ENCODE peak calls at places on chromosomes 11 and 22, in four cellular contexts. X, B, C and I are unnamed samples.

GRCh38 chr11:119907122-119907933 is 178.3 kb upstream of the NECTIN1 start:
- DNase-seq in X (no peak), C (no peak), B (no peak), I (no peak)

GRCh38 chr22:24482586-24482985 is 12.5 kb upstream of the UPB1 start:
- DNase-seq in C (no peak), X (no peak), B (no peak), I (peak)

GRCh38 chr11:65571940-65572339 is 398 bp upstream of the FAM89B start:
- DNase-seq in X (peak), B (no peak), C (peak), I (peak)

GRCh38 chr11:105206633-105207032 is 67.1 kb upstream of the CARD18 start:
- DNase-seq in C (no peak), B (no peak), X (no peak), I (no peak)

GRCh38 chr11:104534268-104534667 is 364.0 kb downstream of the CASP12 start:
- DNase-seq in C (peak), B (no peak), X (no peak), I (peak)

GRCh38 chr22:27973851-27974250 is 54.8 kb upstream of the PITPNB start:
- DNase-seq in C (no peak), X (no peak), B (no peak), I (no peak)

GRCh38 chr11:2447951-2448650 is 3.3 kb downstream of the KCNQ1 start:
- DNase-seq in B (no peak), X (no peak), C (no peak), I (no peak)

GRCh38 chr22:23527971-23528740 is 51.9 kb downstream of the IGLL1 start:
- DNase-seq in C (no peak), B (no peak), X (no peak), I (no peak)

GRCh38 chr11:62105611-62106245 is 18.1 kb upstream of the INCENP start:
- DNase-seq in C (no peak), B (no peak), X (no peak), I (no peak)

GRCh38 chr11:67277231-67277961 is 11.1 kb downstream of the GRK2 start:
- DNase-seq in C (no peak), X (peak), B (peak), I (peak)

GRCh38 chr11:103927535-103927934 is 108.9 kb upstream of the DDI1 start:
- DNase-seq in C (no peak), B (no peak), X (no peak), I (no peak)

GRCh38 chr11:117187007-117187406 is 8.5 kb downstream of the SIDT2 start:
- DNase-seq in C (no peak), B (no peak), X (no peak), I (no peak)

GRCh38 chr11:133078591-133079179 is 453.6 kb downstream of the OPCML start:
- DNase-seq in C (peak), B (no peak), X (peak), I (peak)

GRCh38 chr11:44726278-44727113 is at the start of gene TSPAN18:
- DNase-seq in B (peak), C (no peak), X (peak), I (no peak)

GRCh38 chr11:70720291-70720690 is 322.0 kb downstream of the CTTN start:
- DNase-seq in X (no peak), C (no peak), B (no peak), I (no peak)
- TF ChIP-seq MAX in X (no peak), C (no peak), B (no peak), I (no peak)

GRCh38 chr11:70742553-70743291 is 344.4 kb downstream of the CTTN start:
- DNase-seq in X (peak), B (no peak), C (no peak), I (no peak)
- TF ChIP-seq MYC in X (no peak), B (no peak), C (no peak), I (no peak)

GRCh38 chr22:46100401-46101105 is 49.8 kb upstream of the PPARA start:
- DNase-seq in B (no peak), X (no peak), C (no peak), I (no peak)

GRCh38 chr22:46102752-46103151 is 47.6 kb upstream of the PPARA start:
- DNase-seq in X (no peak), C (no peak), B (no peak), I (no peak)

GRCh38 chr22:46103181-46103580 is 47.1 kb upstream of the PPARA start:
- DNase-seq in C (no peak), B (no peak), X (no peak), I (no peak)

GRCh38 chr22:46103664-46104063 is 46.7 kb upstream of the PPARA start:
- DNase-seq in B (no peak), X (no peak), C (no peak), I (no peak)

DNA sequence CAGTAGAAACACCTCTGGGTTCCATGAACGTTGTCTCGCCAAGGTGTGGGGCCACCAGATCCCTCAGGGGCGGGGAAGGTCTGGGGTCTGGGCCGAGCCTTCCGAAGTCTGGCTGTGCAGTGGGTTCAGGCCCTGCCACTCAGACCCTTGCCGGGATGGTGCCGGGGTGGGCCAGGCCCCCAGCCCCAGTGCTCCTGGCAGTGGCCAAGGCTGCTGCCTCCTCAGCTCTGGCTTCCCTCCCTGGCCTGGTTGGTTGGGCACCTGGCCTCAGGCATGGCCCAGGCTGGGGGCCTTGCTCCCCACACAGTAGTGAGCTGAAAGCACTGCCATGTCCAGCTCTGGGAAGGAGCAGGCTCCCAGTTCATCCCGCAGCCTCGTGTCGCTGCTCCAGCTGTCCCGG is 48.2 kb upstream of the PPARA start:
- DNase-seq in X (no peak), C (no peak), B (no peak), I (no peak)
- TF ChIP-seq MAX in X (no peak), C (no peak), B (no peak), I (no peak)

GRCh38 chr11:27497284-27497866 is 9.2 kb downstream of the LIN7C start:
- DNase-seq in X (peak), C (no peak), B (no peak), I (peak)
- TF ChIP-seq MYC in X (no peak), C (no peak), B (no peak), I (no peak)

GRCh38 chr22:21758056-21758455 is 22.5 kb upstream of the YPEL1 start:
- DNase-seq in C (no peak), B (no peak), X (no peak), I (peak)

GRCh38 chr22:21758465-21758864 is 22.9 kb upstream of the YPEL1 start:
- DNase-seq in B (no peak), C (no peak), X (no peak), I (no peak)

GRCh38 chr22:21760640-21761039 is 25.0 kb upstream of the YPEL1 start:
- DNase-seq in X (no peak), C (no peak), B (no peak), I (no peak)

GRCh38 chr22:21759631-21760030 is 24.0 kb upstream of the YPEL1 start:
- DNase-seq in X (no peak), C (no peak), B (no peak), I (no peak)

GRCh38 chr22:21759133-21759532 is 23.5 kb upstream of the YPEL1 start:
- DNase-seq in B (no peak), X (no peak), C (no peak), I (no peak)
- TF ChIP-seq MAX in B (no peak), X (no peak), C (no peak), I (no peak)

GRCh38 chr11:31802990-31803812 is 7.9 kb downstream of the PAX6 start:
- DNase-seq in C (no peak), X (no peak), B (no peak), I (no peak)
- TF ChIP-seq MYC in C (no peak), X (no peak), B (no peak), I (no peak)

GRCh38 chr11:127339376-127339775 is 338.8 kb upstream of the KIRREL3 start:
- DNase-seq in C (no peak), B (no peak), X (no peak), I (no peak)
- TF ChIP-seq MAX in C (no peak), B (no peak), X (no peak), I (no peak)

GRCh38 chr11:124582565-124582964 is 12.8 kb downstream of the OR8A1 start:
- DNase-seq in B (no peak), X (no peak), C (no peak), I (no peak)

GRCh38 chr11:124581817-124582216 is 12.0 kb downstream of the OR8A1 start:
- DNase-seq in X (peak), B (no peak), C (no peak), I (no peak)

GRCh38 chr11:124584681-124585372 is 15.0 kb downstream of the OR8A1 start:
- DNase-seq in B (no peak), C (no peak), X (no peak), I (no peak)

GRCh38 chr11:124583827-124584226 is 14.0 kb downstream of the OR8A1 start:
- DNase-seq in X (no peak), B (no peak), C (no peak), I (no peak)

GRCh38 chr11:124586247-124586860 is 16.6 kb downstream of the OR8A1 start:
- DNase-seq in X (peak), B (no peak), C (peak), I (peak)
- TF ChIP-seq MYC in X (no peak), B (no peak), C (no peak), I (no peak)